ENCODE peak calls at places on chromosomes 13 and 19, in eight cellular contexts. A, I, N, U, L, T, G and E are unnamed samples.

GRCh38 chr19:10454267-10454666 is 33.9 kb downstream of the PDE4A start:
- DNase-seq in A (no peak), I (no peak), N (no peak), U (peak; percentile 43), L (no peak), T (no peak), G (peak; percentile 36), E (no peak)

GRCh38 chr13:60701919-60702318 is 304.9 kb downstream of the TDRD3 start:
- DNase-seq in A (no peak), I (no peak), N (no peak), U (no peak), L (no peak), T (no peak), G (no peak), E (no peak)

GRCh38 chr13:71218960-71219359 is 648.0 kb downstream of the DACH1 start:
- DNase-seq in A (no peak), I (no peak), N (no peak), U (no peak), L (no peak), T (no peak), G (peak; percentile 5), E (no peak)

GRCh38 chr13:113219311-113219940 is 10.0 kb downstream of the CUL4A start:
- DNase-seq in A (no peak), I (no peak), N (no peak), U (no peak), L (peak; percentile 60), T (no peak), G (peak; percentile 88), E (no peak)

GRCh38 chr13:46605824-46606554 is 53.0 kb downstream of the LRCH1 start:
- DNase-seq in A (no peak), I (no peak), N (no peak), U (no peak), L (no peak), T (no peak), G (peak; percentile 12), E (no peak)

GRCh38 chr13:108960006-108960405 is 330.6 kb downstream of the MYO16 start:
- DNase-seq in A (no peak), I (no peak), N (no peak), U (no peak), L (peak; percentile 58), T (no peak), G (no peak), E (no peak)

GRCh38 chr19:14118165-14119051 is 846 bp upstream of the PRKACA start:
- DNase-seq in A (peak; percentile 99), I (peak; percentile 89), N (peak; percentile 97), U (no peak), L (peak; percentile 97), T (peak; percentile 81), G (peak; percentile 50), E (peak; percentile 71)

GRCh38 chr13:82802528-82802927 is 1079.7 kb downstream of the SLITRK1 start:
- DNase-seq in A (no peak), I (no peak), N (no peak), U (no peak), L (no peak), T (no peak), G (no peak), E (no peak)

GRCh38 chr13:46119883-46120614 is 15.2 kb upstream of the CPB2 start:
- DNase-seq in A (no peak), I (peak; percentile 16), N (no peak), U (no peak), L (peak; percentile 40), T (peak; percentile 89), G (peak; percentile 43), E (peak; percentile 65)

GRCh38 chr19:18388328-18389094 is 2.6 kb downstream of the GDF15 start:
- DNase-seq in A (peak; percentile 74), I (peak; percentile 80), N (peak; percentile 88), U (peak; percentile 92), L (peak; percentile 91), T (peak; percentile 96), G (peak; percentile 95), E (peak; percentile 81)

GRCh38 chr19:30563691-30564090 is 191.5 kb downstream of the ZNF536 start:
- DNase-seq in A (no peak), I (no peak), N (no peak), U (no peak), L (no peak), T (no peak), G (no peak), E (no peak)

DNA sequence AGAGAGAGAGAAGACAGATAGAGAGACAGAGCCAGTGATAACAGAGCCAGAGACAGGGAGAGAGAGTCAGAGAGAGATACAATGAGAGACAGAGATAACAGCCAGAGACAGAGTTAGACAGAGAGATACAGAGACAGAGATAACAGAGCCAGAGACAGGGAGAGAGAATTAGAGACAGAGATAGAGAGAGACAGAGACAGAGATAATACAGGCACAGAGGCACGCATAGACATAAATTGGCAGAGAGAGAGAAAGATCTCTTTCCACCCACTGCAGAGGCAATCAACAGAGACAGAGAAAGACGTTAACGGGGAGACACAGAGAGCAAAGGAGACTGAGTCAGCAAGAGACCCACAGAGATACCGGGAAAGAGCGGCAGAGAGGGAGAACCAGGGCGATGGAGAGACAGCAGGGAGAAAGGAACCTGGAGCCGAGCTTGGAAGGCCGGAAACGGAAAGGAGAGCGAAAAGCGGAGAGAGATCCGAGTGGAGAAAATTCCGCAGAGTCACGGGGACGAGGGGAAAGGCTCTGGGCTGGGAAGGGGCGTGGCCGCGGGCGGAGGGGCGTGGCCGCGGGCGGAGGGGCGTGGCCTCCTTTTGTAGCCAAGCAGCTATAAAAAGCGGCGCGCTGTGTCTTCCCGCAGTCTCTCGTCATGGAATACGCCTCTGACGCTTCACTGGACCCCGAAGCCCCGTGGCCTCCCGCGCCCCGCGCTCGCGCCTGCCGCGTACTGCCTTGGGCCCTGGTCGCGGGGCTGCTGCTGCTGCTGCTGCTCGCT is at the start of gene TNFSF9:
- DNase-seq in A (peak; percentile 85), I (peak; percentile 79), N (peak; percentile 95), U (peak; percentile 68), L (peak; percentile 93), T (peak; percentile 67), G (peak; percentile 88), E (peak; percentile 90)
- TF ChIP-seq POLR2A in A (peak; percentile 92), I (no peak), N (peak; percentile 37), U (peak; percentile 99), L (peak; percentile 30), T (peak; percentile 66), G (peak; percentile 96), E (peak; percentile 60)

GRCh38 chr19:41318696-41319499 is 8.9 kb downstream of the CCDC97 start:
- DNase-seq in A (no peak), I (no peak), N (no peak), U (no peak), L (no peak), T (no peak), G (no peak), E (no peak)

GRCh38 chr19:41319500-41320184 is 9.7 kb downstream of the CCDC97 start:
- DNase-seq in A (no peak), I (no peak), N (no peak), U (no peak), L (no peak), T (no peak), G (no peak), E (no peak)

GRCh38 chr19:41321204-41321599 is 11.2 kb downstream of the CCDC97 start:
- DNase-seq in A (no peak), I (no peak), N (no peak), U (no peak), L (no peak), T (no peak), G (no peak), E (no peak)

GRCh38 chr19:41320568-41320967 is 10.6 kb downstream of the CCDC97 start:
- DNase-seq in A (no peak), I (no peak), N (no peak), U (no peak), L (no peak), T (no peak), G (no peak), E (no peak)

DNA sequence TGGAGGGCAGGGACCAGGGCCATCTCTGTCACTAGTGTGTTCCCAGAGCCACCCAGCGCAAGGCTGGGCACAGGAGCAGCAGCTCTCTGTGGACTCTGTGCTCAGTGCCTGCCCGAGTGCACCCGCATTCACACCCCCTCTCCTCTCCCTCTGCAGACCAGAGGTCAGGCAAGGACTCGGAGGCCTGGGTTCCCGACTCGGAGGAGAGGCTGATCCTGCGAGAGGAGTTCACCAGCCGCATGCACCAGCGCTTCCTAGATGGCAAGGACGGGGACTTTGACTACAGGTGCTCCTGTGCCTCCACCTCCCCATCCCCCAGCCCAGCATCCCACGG is 10.2 kb downstream of the CCDC97 start:
- DNase-seq in A (no peak), I (no peak), N (no peak), U (no peak), L (no peak), T (no peak), G (no peak), E (no peak)
- TF ChIP-seq POLR2A in A (no peak), I (no peak), N (no peak), U (no peak), L (no peak), T (no peak), G (no peak), E (no peak)

DNA sequence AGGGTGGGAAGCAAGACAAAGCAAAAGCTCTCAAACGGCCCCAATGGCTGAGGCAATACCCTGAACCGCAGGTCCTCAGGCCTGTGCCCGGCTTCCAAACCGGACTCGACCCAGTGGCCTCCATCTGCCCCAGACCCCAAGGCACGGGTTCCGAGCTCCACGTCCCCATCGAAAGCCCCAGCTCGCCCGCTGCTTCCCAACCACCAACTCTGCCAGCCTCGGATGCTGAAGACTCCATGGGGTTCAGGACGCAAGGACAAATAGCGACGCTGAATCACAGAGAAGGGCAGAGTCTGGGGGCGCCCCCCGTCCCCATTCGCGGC is 559 bp downstream of the POLR2E start:
- DNase-seq in A (no peak), I (no peak), N (no peak), U (no peak), L (no peak), T (no peak), G (no peak), E (no peak)
- TF ChIP-seq POLR2A in A (no peak), I (no peak), N (no peak), U (no peak), L (no peak), T (no peak), G (no peak), E (no peak)

GRCh38 chr19:51124216-51124615 is 490 bp upstream of the SIGLEC9 start:
- DNase-seq in A (no peak), I (no peak), N (peak; percentile 60), U (no peak), L (no peak), T (no peak), G (no peak), E (no peak)

GRCh38 chr19:51127032-51127431 is 2.3 kb downstream of the SIGLEC9 start:
- DNase-seq in A (no peak), I (no peak), N (peak; percentile 56), U (no peak), L (no peak), T (no peak), G (no peak), E (no peak)

GRCh38 chr19:51123381-51124186 is 1.1 kb upstream of the SIGLEC9 start:
- DNase-seq in A (peak; percentile 36), I (no peak), N (peak; percentile 72), U (no peak), L (peak; percentile 48), T (no peak), G (no peak), E (peak; percentile 71)

GRCh38 chr19:51125421-51126075 is 842 bp downstream of the SIGLEC9 start:
- DNase-seq in A (no peak), I (no peak), N (peak; percentile 56), U (no peak), L (no peak), T (no peak), G (no peak), E (no peak)

DNA sequence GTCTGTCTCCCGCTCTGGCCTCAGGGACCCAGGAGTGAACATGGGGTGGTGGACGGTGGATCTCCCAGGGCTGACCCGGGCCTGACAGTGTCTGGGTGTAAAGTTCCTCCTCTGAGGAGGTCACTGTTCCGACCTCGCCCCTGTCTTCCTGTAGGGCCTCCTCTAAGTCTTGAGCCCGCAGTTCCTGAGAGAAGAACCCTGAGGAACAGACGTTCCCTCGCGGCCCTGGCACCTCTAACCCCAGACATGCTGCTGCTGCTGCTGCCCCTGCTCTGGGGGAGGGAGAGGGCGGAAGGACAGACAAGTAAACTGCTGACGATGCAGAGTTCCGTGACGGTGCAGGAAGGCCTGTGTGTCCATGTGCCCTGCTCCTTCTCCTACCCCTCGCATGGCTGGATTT is at the start of gene SIGLEC9:
- DNase-seq in A (peak; percentile 47), I (peak; percentile 44), N (peak; percentile 81), U (no peak), L (peak; percentile 76), T (peak; percentile 20), G (no peak), E (peak; percentile 16)
- TF ChIP-seq POLR2A in A (peak; percentile 14), I (no peak), N (no peak), U (no peak), L (peak; percentile 31), T (no peak), G (no peak), E (peak; percentile 17)